ENCODE peak calls at places on chromosomes 1 and 21, in six cellular contexts. One of them, this sample, is unnamed.

GRCh38 chr1:200838676-200839445 is 33.9 kb upstream of the GPR25 start:
- DNase-seq in MV-4-11: no peak
- DNase-seq in thoracic aorta: no peak
- DNase-seq in GM03348: peak
- DNase-seq in putamen: no peak
- DNase-seq in nucleus accumbens: no peak
- DNase-seq in this sample: no peak

GRCh38 chr21:44700101-44701022 is 3.4 kb downstream of the KRTAP10-12 start:
- DNase-seq in MV-4-11: no peak
- DNase-seq in GM03348: no peak
- DNase-seq in thoracic aorta: no peak
- DNase-seq in putamen: no peak
- DNase-seq in nucleus accumbens: no peak
- DNase-seq in this sample: no peak

GRCh38 chr1:166340709-166341108 is 173.9 kb upstream of the FAM78B start:
- DNase-seq in thoracic aorta: no peak
- DNase-seq in putamen: no peak
- DNase-seq in GM03348: no peak
- DNase-seq in MV-4-11: no peak
- DNase-seq in nucleus accumbens: no peak
- DNase-seq in this sample: no peak

GRCh38 chr1:202084791-202085681 is 37.7 kb upstream of the GPR37L1 start:
- DNase-seq in putamen: peak
- DNase-seq in GM03348: no peak
- DNase-seq in nucleus accumbens: peak
- DNase-seq in thoracic aorta: no peak
- DNase-seq in MV-4-11: no peak
- DNase-seq in this sample: no peak

GRCh38 chr1:85836736-85837135 is 128.5 kb upstream of the ZNHIT6 start:
- DNase-seq in nucleus accumbens: no peak
- DNase-seq in putamen: no peak
- DNase-seq in thoracic aorta: no peak
- DNase-seq in GM03348: no peak
- DNase-seq in MV-4-11: no peak
- DNase-seq in this sample: no peak

GRCh38 chr1:53090227-53091147 is 28.5 kb downstream of the PODN start:
- DNase-seq in thoracic aorta: no peak
- DNase-seq in putamen: no peak
- DNase-seq in nucleus accumbens: no peak
- DNase-seq in GM03348: no peak
- DNase-seq in MV-4-11: peak
- DNase-seq in this sample: no peak

GRCh38 chr1:229221106-229222019 is 49.5 kb upstream of the RAB4A start:
- DNase-seq in MV-4-11: peak
- DNase-seq in GM03348: no peak
- DNase-seq in thoracic aorta: no peak
- DNase-seq in nucleus accumbens: no peak
- DNase-seq in putamen: no peak
- DNase-seq in this sample: no peak

GRCh38 chr1:19798486-19799232 is 1.1 kb downstream of the TMCO4 start:
- DNase-seq in putamen: no peak
- DNase-seq in nucleus accumbens: no peak
- DNase-seq in MV-4-11: no peak
- DNase-seq in thoracic aorta: no peak
- DNase-seq in GM03348: no peak
- DNase-seq in this sample: no peak

GRCh38 chr1:199693724-199694123 is 333.8 kb upstream of the NR5A2 start:
- DNase-seq in nucleus accumbens: no peak
- DNase-seq in putamen: no peak
- DNase-seq in MV-4-11: no peak
- DNase-seq in GM03348: no peak
- DNase-seq in thoracic aorta: no peak
- DNase-seq in this sample: no peak

GRCh38 chr1:179728266-179728665 is 14.8 kb upstream of the FAM163A start:
- DNase-seq in nucleus accumbens: no peak
- DNase-seq in thoracic aorta: no peak
- DNase-seq in MV-4-11: no peak
- DNase-seq in putamen: no peak
- DNase-seq in GM03348: no peak
- DNase-seq in this sample: no peak

GRCh38 chr1:58783090-58783992 is 506 bp downstream of the JUN start:
- DNase-seq in thoracic aorta: peak
- DNase-seq in putamen: peak
- DNase-seq in nucleus accumbens: peak
- DNase-seq in GM03348: peak
- DNase-seq in MV-4-11: peak
- DNase-seq in this sample: no peak

GRCh38 chr1:151058682-151059341 is 610 bp downstream of the CDC42SE1 start:
- DNase-seq in nucleus accumbens: no peak
- DNase-seq in putamen: no peak
- DNase-seq in thoracic aorta: no peak
- DNase-seq in GM03348: peak
- DNase-seq in MV-4-11: no peak
- DNase-seq in this sample: no peak

GRCh38 chr1:48236716-48237470 is 14.4 kb downstream of the SLC5A9 start:
- DNase-seq in putamen: peak
- DNase-seq in nucleus accumbens: no peak
- DNase-seq in GM03348: peak
- DNase-seq in MV-4-11: no peak
- DNase-seq in thoracic aorta: no peak
- DNase-seq in this sample: no peak

GRCh38 chr1:42004860-42005259 is 86.1 kb upstream of the HIVEP3 start:
- DNase-seq in thoracic aorta: no peak
- DNase-seq in putamen: no peak
- DNase-seq in nucleus accumbens: no peak
- DNase-seq in GM03348: no peak
- DNase-seq in MV-4-11: no peak
- DNase-seq in this sample: no peak

GRCh38 chr1:169572184-169572583 is 14.1 kb downstream of the F5 start:
- DNase-seq in MV-4-11: no peak
- DNase-seq in GM03348: no peak
- DNase-seq in thoracic aorta: no peak
- DNase-seq in nucleus accumbens: no peak
- DNase-seq in putamen: no peak
- DNase-seq in this sample: no peak

GRCh38 chr21:41878831-41879189 is 334 bp downstream of the PRDM15 start:
- DNase-seq in putamen: peak
- DNase-seq in MV-4-11: peak
- DNase-seq in GM03348: peak
- DNase-seq in thoracic aorta: peak
- DNase-seq in nucleus accumbens: no peak
- DNase-seq in this sample: peak

GRCh38 chr1:230424440-230425251 is 1.5 kb downstream of the PGBD5 start:
- DNase-seq in MV-4-11: peak
- DNase-seq in thoracic aorta: no peak
- DNase-seq in GM03348: no peak
- DNase-seq in putamen: no peak
- DNase-seq in nucleus accumbens: no peak
- DNase-seq in this sample: no peak

GRCh38 chr1:248243204-248243603 is 12.0 kb downstream of the OR2M4 start:
- DNase-seq in nucleus accumbens: peak
- DNase-seq in GM03348: peak
- DNase-seq in MV-4-11: peak
- DNase-seq in thoracic aorta: no peak
- DNase-seq in putamen: peak
- DNase-seq in this sample: peak

GRCh38 chr1:227775841-227776240 is 39.6 kb upstream of the PRSS38 start:
- DNase-seq in GM03348: no peak
- DNase-seq in putamen: no peak
- DNase-seq in MV-4-11: no peak
- DNase-seq in nucleus accumbens: no peak
- DNase-seq in thoracic aorta: no peak
- DNase-seq in this sample: no peak

GRCh38 chr1:40653851-40654537 is 11.5 kb downstream of the RIMS3 start:
- DNase-seq in MV-4-11: no peak
- DNase-seq in thoracic aorta: no peak
- DNase-seq in nucleus accumbens: no peak
- DNase-seq in putamen: no peak
- DNase-seq in GM03348: no peak
- DNase-seq in this sample: no peak

GRCh38 chr21:45018131-45019075 is 56.0 kb upstream of the ADARB1 start:
- DNase-seq in MV-4-11: no peak
- DNase-seq in thoracic aorta: no peak
- DNase-seq in putamen: no peak
- DNase-seq in nucleus accumbens: no peak
- DNase-seq in GM03348: peak
- DNase-seq in this sample: no peak

GRCh38 chr1:157369808-157370521 is 182.3 kb downstream of the FCRL5 start:
- DNase-seq in putamen: peak
- DNase-seq in GM03348: peak
- DNase-seq in thoracic aorta: no peak
- DNase-seq in nucleus accumbens: no peak
- DNase-seq in MV-4-11: peak
- DNase-seq in this sample: no peak

GRCh38 chr1:12057382-12057781 is 5.7 kb upstream of the TNFRSF8 start:
- DNase-seq in putamen: no peak
- DNase-seq in nucleus accumbens: no peak
- DNase-seq in thoracic aorta: no peak
- DNase-seq in MV-4-11: no peak
- DNase-seq in GM03348: no peak
- DNase-seq in this sample: peak

GRCh38 chr1:22861764-22862440 is 110.8 kb downstream of the LACTBL1 start:
- DNase-seq in MV-4-11: no peak
- DNase-seq in GM03348: peak
- DNase-seq in thoracic aorta: no peak
- DNase-seq in nucleus accumbens: no peak
- DNase-seq in putamen: no peak
- DNase-seq in this sample: peak

GRCh38 chr1:198848206-198848605 is 209.4 kb downstream of the PTPRC start:
- DNase-seq in GM03348: no peak
- DNase-seq in thoracic aorta: no peak
- DNase-seq in nucleus accumbens: no peak
- DNase-seq in MV-4-11: no peak
- DNase-seq in putamen: no peak
- DNase-seq in this sample: no peak

GRCh38 chr1:1880617-1881312 is 10.1 kb downstream of the GNB1 start:
- DNase-seq in MV-4-11: no peak
- DNase-seq in thoracic aorta: no peak
- DNase-seq in putamen: no peak
- DNase-seq in GM03348: no peak
- DNase-seq in nucleus accumbens: no peak
- DNase-seq in this sample: no peak

GRCh38 chr1:227797144-227797543 is 18.3 kb upstream of the PRSS38 start:
- DNase-seq in putamen: no peak
- DNase-seq in GM03348: no peak
- DNase-seq in nucleus accumbens: no peak
- DNase-seq in MV-4-11: no peak
- DNase-seq in thoracic aorta: no peak
- DNase-seq in this sample: no peak

GRCh38 chr21:38129711-38130110 is 127.1 kb upstream of the KCNJ15 start:
- DNase-seq in MV-4-11: no peak
- DNase-seq in nucleus accumbens: no peak
- DNase-seq in GM03348: no peak
- DNase-seq in thoracic aorta: no peak
- DNase-seq in putamen: no peak
- DNase-seq in this sample: no peak

GRCh38 chr21:46516068-46516467 is 57.4 kb downstream of the DIP2A start:
- DNase-seq in nucleus accumbens: no peak
- DNase-seq in thoracic aorta: no peak
- DNase-seq in GM03348: no peak
- DNase-seq in MV-4-11: no peak
- DNase-seq in putamen: no peak
- DNase-seq in this sample: no peak

GRCh38 chr1:205192287-205192686 is 19.2 kb downstream of the DSTYK start:
- DNase-seq in putamen: no peak
- DNase-seq in GM03348: no peak
- DNase-seq in nucleus accumbens: no peak
- DNase-seq in MV-4-11: no peak
- DNase-seq in thoracic aorta: no peak
- DNase-seq in this sample: no peak

GRCh38 chr21:31347435-31348032 is 3.5 kb upstream of the TIAM1 start:
- DNase-seq in putamen: peak
- DNase-seq in GM03348: peak
- DNase-seq in thoracic aorta: no peak
- DNase-seq in nucleus accumbens: no peak
- DNase-seq in MV-4-11: no peak
- DNase-seq in this sample: peak

GRCh38 chr1:204408074-204408507 is 3.5 kb downstream of the PPP1R15B start:
- DNase-seq in thoracic aorta: peak
- DNase-seq in GM03348: peak
- DNase-seq in MV-4-11: no peak
- DNase-seq in putamen: peak
- DNase-seq in nucleus accumbens: no peak
- DNase-seq in this sample: no peak

GRCh38 chr1:5456090-5456789 is 536.0 kb downstream of the NPHP4 start:
- DNase-seq in GM03348: no peak
- DNase-seq in MV-4-11: no peak
- DNase-seq in thoracic aorta: no peak
- DNase-seq in nucleus accumbens: no peak
- DNase-seq in putamen: no peak
- DNase-seq in this sample: no peak

This sample was measured in H54.